ENCODE peak calls at places on chromosomes 4 and X, in four cellular contexts. P is GM12878, Q is HepG2, N is H1. F is an unnamed sample. For H3K4me1, the result is how much of the 10 kb centered on the place peaks cover.

GRCh38 chrX:5415738-5416137 is 812.9 kb downstream of the NLGN4X start:
- DNase-seq in P (no peak), Q (no peak), N (no peak), F (no peak)

GRCh38 chr4:57077550-57078311 is 32.5 kb downstream of the IGFBP7 start:
- DNase-seq in P (no peak), Q (peak), N (no peak), F (peak)

GRCh38 chr4:83831588-83831987 is 295.7 kb downstream of the GPAT3 start:
- DNase-seq in P (no peak), Q (no peak), N (no peak), F (no peak)

GRCh38 chr4:23728393-23728792 is 161.5 kb downstream of the PPARGC1A start:
- DNase-seq in P (no peak), Q (no peak), N (no peak), F (peak)

GRCh38 chrX:123773258-123773978 is 40.6 kb upstream of the THOC2 start:
- DNase-seq in P (no peak), Q (no peak), N (no peak), F (no peak)

GRCh38 chr4:140769209-140769608 is 13.0 kb upstream of the TBC1D9 start:
- DNase-seq in P (no peak), Q (no peak), N (no peak), F (no peak)

GRCh38 chrX:126655061-126655460 is 102.4 kb upstream of the DCAF12L1 start:
- DNase-seq in P (no peak), Q (no peak), N (no peak), F (no peak)

GRCh38 chr4:99458911-99459447 is 23.8 kb upstream of the ADH7 start:
- DNase-seq in P (no peak), Q (no peak), N (no peak), F (no peak)

GRCh38 chr4:152478456-152479237 is 57.2 kb downstream of the FBXW7 start:
- DNase-seq in P (no peak), Q (no peak), N (no peak), F (no peak)

GRCh38 chrX:153926594-153926862 is 464 bp upstream of the ARHGAP4 start:
- DNase-seq in P (no peak), Q (no peak), N (no peak), F (no peak)

GRCh38 chr4:6343950-6344408 is 74.3 kb downstream of the WFS1 start:
- DNase-seq in P (no peak), Q (peak), N (no peak), F (no peak)

GRCh38 chr4:112523764-112524505 is 8.0 kb upstream of the NEUROG2 start:
- DNase-seq in P (no peak), Q (peak), N (peak), F (peak)

GRCh38 chr4:152585036-152585439 is 49.1 kb upstream of the FBXW7 start:
- DNase-seq in P (peak), Q (no peak), N (no peak), F (no peak)

GRCh38 chr4:83071116-83071515 is 36.1 kb downstream of the COPS4 start:
- DNase-seq in P (no peak), Q (no peak), N (no peak), F (no peak)

GRCh38 chrX:34918856-34919255 is 23.7 kb upstream of the FAM47B start:
- DNase-seq in P (no peak), Q (peak), N (no peak), F (peak)

GRCh38 chr4:105543881-105544280 is 8.5 kb upstream of the ARHGEF38 start:
- DNase-seq in P (no peak), Q (no peak), N (no peak), F (no peak)

GRCh38 chr4:151251922-151252321 is 25.0 kb upstream of the PRSS48 start:
- DNase-seq in P (no peak), Q (peak), N (no peak), F (no peak)

GRCh38 chr4:95387719-95388118 is 161.1 kb downstream of the UNC5C start:
- DNase-seq in P (no peak), Q (no peak), N (no peak), F (no peak)

GRCh38 chrX:40169193-40170086 is 71.7 kb upstream of the BCOR start:
- DNase-seq in P (no peak), Q (peak), N (peak), F (peak)

GRCh38 chr4:119026662-119027444 is 108.8 kb upstream of the MYOZ2 start:
- DNase-seq in P (no peak), Q (no peak), N (no peak), F (no peak)

GRCh38 chrX:97065973-97066372 is 182.3 kb downstream of the RPA4 start:
- DNase-seq in P (no peak), Q (no peak), N (no peak), F (no peak)

GRCh38 chr4:86910820-86911684 is 18.8 kb upstream of the C4orf36 start:
- DNase-seq in P (no peak), Q (no peak), N (no peak), F (no peak)

GRCh38 chr4:55363618-55364420 is 17.8 kb downstream of the SRD5A3 start:
- DNase-seq in P (no peak), Q (no peak), N (no peak), F (no peak)

GRCh38 chrX:126994011-126994410 is 174.5 kb downstream of the PRR32 start:
- DNase-seq in P (no peak), Q (no peak), N (no peak), F (no peak)

GRCh38 chr4:159177265-159178146 is 74.6 kb downstream of the RAPGEF2 start:
- DNase-seq in P (no peak), Q (no peak), N (no peak), F (no peak)

GRCh38 chr4:159178147-159178541 is 75.3 kb downstream of the RAPGEF2 start:
- DNase-seq in P (no peak), Q (peak), N (no peak), F (no peak)

GRCh38 chr4:159175989-159176375 is 73.1 kb downstream of the RAPGEF2 start:
- DNase-seq in P (no peak), Q (no peak), N (no peak), F (no peak)

GRCh38 chr4:159174645-159175147 is 71.8 kb downstream of the RAPGEF2 start:
- DNase-seq in P (no peak), Q (no peak), N (no peak), F (no peak)

DNA sequence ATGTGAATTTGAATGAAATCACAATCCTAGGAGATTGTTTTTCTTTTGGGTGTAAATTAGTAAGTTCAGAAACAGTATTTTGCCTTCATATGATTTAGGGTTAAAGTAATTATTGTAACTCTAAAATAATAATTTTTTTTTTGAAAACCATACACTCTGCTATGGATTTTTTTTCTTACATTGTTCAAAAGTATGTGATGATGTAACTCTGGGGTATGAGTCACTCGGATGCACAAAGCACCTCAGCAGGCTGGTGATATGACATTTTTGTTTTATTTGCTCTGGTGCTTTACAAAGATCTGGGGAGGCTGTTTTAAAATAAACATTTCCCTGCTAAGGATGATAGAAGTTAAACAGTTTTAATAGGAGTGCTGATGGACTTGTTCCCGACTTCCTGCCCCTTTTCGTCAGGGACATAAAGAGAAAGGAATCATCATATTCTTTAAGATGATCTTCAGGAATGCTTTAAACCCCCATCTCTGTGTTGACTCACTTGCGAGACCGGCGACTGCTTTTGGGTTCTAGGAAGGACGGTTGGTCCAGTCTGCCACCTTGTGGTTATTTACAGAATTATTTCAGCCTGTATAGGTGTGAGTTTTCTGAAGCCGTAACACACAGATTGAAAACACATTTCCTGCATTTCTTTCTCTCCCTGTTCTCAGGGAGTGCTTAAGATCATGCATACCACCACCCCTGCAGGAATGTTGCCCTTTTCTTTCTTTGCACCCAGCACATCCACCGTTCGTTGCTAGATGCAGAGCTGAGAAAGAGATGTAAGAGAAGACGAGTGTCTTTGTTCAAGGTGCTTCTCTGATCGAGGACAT is 72.5 kb downstream of the RAPGEF2 start:
- DNase-seq in P (peak), Q (peak), N (peak), F (peak)
- H3K4me1 ChIP-seq in P (half or more), Q (under half), N (under half), F (under half)

GRCh38 chr4:186979966-186980745 is 256.5 kb upstream of the FAT1 start:
- DNase-seq in P (no peak), Q (no peak), N (no peak), F (no peak)
- H3K4me3 ChIP-seq in P (no peak), Q (no peak), N (no peak), F (no peak)

GRCh38 chr4:68267433-68267944 is 22.0 kb upstream of the TMPRSS11B start:
- DNase-seq in P (no peak), Q (peak), N (no peak), F (no peak)

GRCh38 chr4:68259191-68259590 is 13.7 kb upstream of the TMPRSS11B start:
- DNase-seq in P (no peak), Q (no peak), N (no peak), F (no peak)

DNA sequence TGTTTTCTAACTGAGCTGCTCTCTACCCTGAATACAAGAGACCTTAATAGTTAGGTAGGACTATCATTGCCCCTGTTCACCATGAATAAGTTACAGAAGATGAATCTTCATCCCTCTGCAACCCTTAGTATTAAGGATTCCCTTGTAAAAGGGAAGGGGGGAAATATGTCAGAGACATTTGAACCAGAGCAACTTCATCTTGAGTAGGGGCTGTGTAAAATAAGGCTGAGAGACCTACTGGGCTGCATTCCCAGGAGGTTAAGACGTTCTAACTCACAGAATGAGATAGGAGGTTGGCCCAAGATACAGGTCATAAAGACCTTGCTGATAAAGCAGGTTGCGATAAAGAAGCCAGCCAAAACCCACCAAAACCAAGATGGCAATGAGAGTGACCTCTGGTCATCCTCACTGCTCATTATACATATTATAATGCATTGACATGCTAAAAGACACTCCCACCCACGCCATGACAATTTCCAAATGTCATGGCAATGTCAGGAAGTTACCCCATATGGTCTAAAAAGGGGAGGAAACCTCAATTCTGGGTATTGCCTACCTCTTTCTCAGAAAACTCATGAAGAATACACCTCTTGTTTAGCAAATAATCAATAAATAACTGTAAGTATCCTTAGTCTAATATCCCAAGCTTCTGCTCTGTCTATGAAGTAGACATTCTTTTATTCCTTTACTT is 19.5 kb upstream of the TMPRSS11B start:
- DNase-seq in P (no peak), Q (no peak), N (no peak), F (no peak)
- TF ChIP-seq SUZ12 in P (no peak), Q (no peak), N (no peak), F (no peak)

GRCh38 chr4:102815981-102816380 is 11.4 kb downstream of the UBE2D3 start:
- DNase-seq in P (no peak), Q (peak), N (no peak), F (no peak)

GRCh38 chr4:102819588-102820365 is 7.6 kb downstream of the UBE2D3 start:
- DNase-seq in P (no peak), Q (no peak), N (no peak), F (no peak)

GRCh38 chr4:102817613-102818268 is 9.6 kb downstream of the UBE2D3 start:
- DNase-seq in P (no peak), Q (no peak), N (no peak), F (no peak)

GRCh38 chr4:102817021-102817605 is 10.2 kb downstream of the UBE2D3 start:
- DNase-seq in P (no peak), Q (no peak), N (no peak), F (no peak)
- H3K4me1 ChIP-seq in P (under half), Q (half or more), N (under half), F (under half)

DNA sequence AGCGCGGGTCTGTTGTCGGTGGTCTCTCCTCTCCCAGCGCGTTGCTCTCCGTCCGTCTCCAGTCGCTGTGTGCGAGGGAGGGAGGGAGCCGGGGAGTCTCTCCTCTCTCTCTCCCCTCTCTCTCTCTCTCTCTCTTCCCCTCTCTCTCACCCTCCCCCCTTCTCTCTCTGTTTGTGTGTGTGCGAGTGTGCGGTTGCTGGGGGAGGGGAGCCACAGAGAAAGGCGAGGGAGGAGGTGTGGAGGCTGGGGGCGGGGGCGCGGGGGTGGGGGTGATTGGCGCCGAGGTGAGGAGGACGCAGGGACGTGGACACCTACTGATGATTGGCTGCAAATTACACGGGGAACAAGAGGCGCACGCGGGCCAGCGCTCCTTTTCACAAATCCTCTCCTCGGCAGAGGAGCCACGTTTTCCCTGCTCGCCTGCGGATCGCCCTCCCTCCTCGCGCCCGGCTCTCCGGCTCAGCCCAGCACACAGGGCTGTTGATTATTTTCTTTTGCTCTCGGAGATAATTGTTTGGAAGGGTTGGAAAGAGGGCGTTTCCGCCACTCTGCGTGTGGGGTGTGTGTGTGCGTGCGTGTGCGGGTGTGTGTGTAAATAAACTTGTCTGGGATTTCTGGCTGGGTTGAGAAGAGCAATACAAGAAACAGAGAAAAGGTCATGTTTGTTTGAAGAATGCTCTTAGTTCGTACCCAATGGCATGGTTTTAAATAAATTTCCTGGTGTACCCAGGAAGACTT is at the start of gene CXXC4:
- DNase-seq in P (no peak), Q (peak), N (peak), F (no peak)
- H3K4me3 ChIP-seq in P (peak), Q (peak), N (peak), F (peak)

DNA sequence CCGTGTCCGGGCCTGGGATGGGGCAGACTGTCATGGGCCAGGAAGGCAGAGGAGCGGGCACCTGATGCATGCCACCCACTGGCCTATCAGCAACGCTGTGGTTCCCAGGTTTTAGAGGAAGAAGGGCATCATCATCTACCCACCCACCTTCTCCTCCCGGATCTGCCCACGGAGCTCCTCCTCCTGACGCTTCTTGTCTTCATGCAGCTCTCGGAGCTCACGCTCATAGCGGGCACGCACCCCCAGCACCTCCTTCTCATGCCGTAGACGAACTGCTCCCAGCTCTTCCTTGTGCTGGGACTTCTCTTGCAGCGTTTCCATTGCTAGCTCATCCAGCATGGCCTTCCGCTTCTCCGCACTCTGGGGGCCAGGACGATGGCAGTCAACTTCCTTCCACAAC is 11.4 kb upstream of the KCND1 start:
- DNase-seq in P (no peak), Q (no peak), N (no peak), F (no peak)
- TF ChIP-seq SUZ12 in P (no peak), Q (no peak), N (no peak), F (no peak)

DNA sequence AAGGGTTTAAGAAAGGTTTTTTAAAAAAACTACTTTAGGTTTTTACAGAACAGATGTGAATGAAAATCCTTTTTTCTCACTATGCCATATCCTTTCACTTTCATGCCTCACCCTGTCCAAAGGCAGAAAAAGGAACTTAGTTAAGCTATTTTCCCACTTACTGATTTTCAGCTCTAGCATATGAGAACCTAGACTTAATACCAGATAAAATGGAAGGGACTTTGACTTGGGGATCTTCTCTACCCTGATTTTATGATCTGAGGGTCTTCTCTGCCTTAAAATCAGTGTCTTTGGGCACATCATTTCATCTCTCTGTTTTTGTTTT is 42.4 kb downstream of the FNIP2 start:
- DNase-seq in P (no peak), Q (no peak), N (no peak), F (no peak)
- H3K4me1 ChIP-seq in P (under half), Q (half or more), N (under half), F (under half)